ENCODE peak calls at places on chromosome 12, in five cellular contexts. S, V, R, J and T are unnamed samples.

GRCh38 chr12:15206831-15207394 is 14.3 kb downstream of the RERG start:
- DNase-seq in S (no peak), V (no peak), R (no peak), J (no peak), T (no peak)

GRCh38 chr12:131280426-131280825 is 326.7 kb downstream of the ADGRD1 start:
- DNase-seq in S (no peak), V (no peak), R (no peak), J (no peak), T (no peak)

GRCh38 chr12:99600388-99600787 is 47.2 kb upstream of the GARIN6 start:
- DNase-seq in S (no peak), V (no peak), R (peak), J (no peak), T (peak)

GRCh38 chr12:63766498-63766897 is 13.2 kb upstream of the RXYLT1 start:
- DNase-seq in S (no peak), V (no peak), R (no peak), J (no peak), T (no peak)

GRCh38 chr12:1324099-1324498 is 270.3 kb downstream of the FBXL14 start:
- DNase-seq in S (no peak), V (no peak), R (no peak), J (no peak), T (no peak)

GRCh38 chr12:52914722-52915121 is 9.8 kb upstream of the KRT8 start:
- DNase-seq in S (no peak), V (no peak), R (no peak), J (no peak), T (no peak)

GRCh38 chr12:52826611-52827498 is 7.3 kb downstream of the KRT79 start:
- DNase-seq in S (no peak), V (no peak), R (no peak), J (no peak), T (peak)

GRCh38 chr12:49293056-49293956 is 1.6 kb upstream of the PRPH start:
- DNase-seq in S (no peak), V (no peak), R (no peak), J (no peak), T (peak)

GRCh38 chr12:64675795-64676194 is 65.5 kb downstream of the RASSF3 start:
- DNase-seq in S (no peak), V (no peak), R (no peak), J (no peak), T (no peak)

GRCh38 chr12:87603727-87604126 is 425.5 kb downstream of the C12orf50 start:
- DNase-seq in S (no peak), V (no peak), R (no peak), J (no peak), T (no peak)

GRCh38 chr12:102961488-102961801 is 4.0 kb downstream of the ASCL1 start:
- DNase-seq in S (no peak), V (no peak), R (no peak), J (no peak), T (no peak)

GRCh38 chr12:8943565-8944186 is 5.8 kb downstream of the M6PR start:
- DNase-seq in S (no peak), V (no peak), R (no peak), J (no peak), T (no peak)

GRCh38 chr12:83574142-83574541 is 887.4 kb downstream of the TMTC2 start:
- DNase-seq in S (no peak), V (no peak), R (no peak), J (no peak), T (no peak)

GRCh38 chr12:130126023-130126432 is 36.2 kb upstream of the FZD10 start:
- DNase-seq in S (no peak), V (no peak), R (no peak), J (no peak), T (peak)

GRCh38 chr12:89316705-89317139 is 35.6 kb downstream of the DUSP6 start:
- DNase-seq in S (no peak), V (no peak), R (no peak), J (no peak), T (peak)

GRCh38 chr12:48285751-48286650 is 64.7 kb downstream of the ZNF641 start:
- DNase-seq in S (no peak), V (no peak), R (no peak), J (no peak), T (no peak)

GRCh38 chr12:2785017-2785416 is 9.8 kb upstream of the FKBP4 start:
- DNase-seq in S (no peak), V (no peak), R (no peak), J (no peak), T (no peak)